ENCODE peak calls at places on chromosome 13, in five cellular contexts. L is fibroblast of lung, S is tibial artery, Y is nephron progenitor cell, T is endothelial cell. M is an unnamed sample.

GRCh38 chr13:57557979-57558529 is 73.5 kb upstream of the PCDH17 start:
- DNase-seq in Y (no peak), L (peak), S (no peak), T (no peak), M (no peak)

GRCh38 chr13:40982772-40983171 is 36.3 kb downstream of the ELF1 start:
- DNase-seq in Y (no peak), T (peak), L (peak), S (peak), M (peak)

GRCh38 chr13:49082653-49083536 is 107.2 kb downstream of the FNDC3A start:
- DNase-seq in Y (no peak), L (peak), S (no peak), T (no peak), M (no peak)

GRCh38 chr13:92716749-92717148 is 509.9 kb upstream of the GPC6 start:
- DNase-seq in Y (no peak), L (peak), S (no peak), T (no peak), M (peak)

GRCh38 chr13:79393564-79394249 is 12.3 kb downstream of the RBM26 start:
- DNase-seq in L (no peak), T (no peak), Y (peak), S (no peak), M (no peak)

GRCh38 chr13:51802601-51803000 is 1.4 kb downstream of the DHRS12 start:
- DNase-seq in Y (no peak), S (no peak), T (no peak), L (no peak), M (no peak)

GRCh38 chr13:92187378-92187989 is 789.1 kb downstream of the GPC5 start:
- DNase-seq in Y (peak), L (peak), T (peak), S (no peak), M (peak)

GRCh38 chr13:33524086-33524485 is 238.5 kb upstream of the STARD13 start:
- DNase-seq in S (no peak), L (peak), Y (no peak), T (no peak), M (peak)

GRCh38 chr13:29509999-29510586 is 85.4 kb downstream of the SLC7A1 start:
- DNase-seq in S (no peak), T (no peak), Y (no peak), L (peak), M (no peak)

GRCh38 chr13:32669030-32669646 is 82.9 kb downstream of the PDS5B start:
- DNase-seq in Y (no peak), S (no peak), L (peak), T (peak), M (peak)

GRCh38 chr13:83048419-83048818 is 833.9 kb downstream of the SLITRK1 start:
- DNase-seq in T (no peak), Y (no peak), S (no peak), L (peak), M (peak)

GRCh38 chr13:94464771-94465170 is 14.7 kb downstream of the DCT start:
- DNase-seq in L (peak), Y (no peak), T (no peak), S (no peak), M (no peak)

GRCh38 chr13:33876716-33877394 is 58.9 kb downstream of the RFC3 start:
- DNase-seq in Y (no peak), L (no peak), S (no peak), T (no peak), M (no peak)

GRCh38 chr13:41565221-41565620 is 107.9 kb downstream of the RGCC start:
- DNase-seq in S (no peak), T (no peak), L (peak), Y (no peak), M (peak)

GRCh38 chr13:41456768-41457588 is at the start of gene RGCC:
- DNase-seq in Y (peak), S (peak), T (peak), L (peak), M (no peak)

GRCh38 chr13:65638572-65639168 is 1591.5 kb downstream of the PCDH9 start:
- DNase-seq in T (peak), S (no peak), L (peak), Y (peak), M (peak)

GRCh38 chr13:93558637-93559036 is 332.0 kb downstream of the GPC6 start:
- DNase-seq in T (no peak), Y (no peak), S (no peak), L (no peak), M (no peak)

GRCh38 chr13:46622918-46623256 is 69.9 kb downstream of the LRCH1 start:
- DNase-seq in Y (no peak), L (peak), T (no peak), S (peak), M (peak)

GRCh38 chr13:64680739-64681138 is 2549.4 kb downstream of the PCDH9 start:
- DNase-seq in Y (no peak), T (no peak), L (no peak), S (no peak), M (no peak)

GRCh38 chr13:50386527-50387123 is 371.4 kb downstream of the KCNRG start:
- DNase-seq in T (no peak), S (no peak), L (peak), Y (peak), M (no peak)

GRCh38 chr13:29733069-29733700 is 117.2 kb downstream of the UBL3 start:
- DNase-seq in L (no peak), T (no peak), Y (no peak), S (peak), M (no peak)

GRCh38 chr13:47929156-47929555 is 71.9 kb downstream of the SUCLA2 start:
- DNase-seq in S (no peak), T (no peak), Y (no peak), L (peak), M (no peak)

GRCh38 chr13:95099541-95099940 is 201.7 kb downstream of the ABCC4 start:
- DNase-seq in T (no peak), Y (no peak), S (no peak), L (peak), M (no peak)

GRCh38 chr13:36875431-36875830 is 44.6 kb downstream of the SMAD9 start:
- DNase-seq in S (no peak), L (no peak), Y (no peak), T (no peak), M (no peak)

GRCh38 chr13:100506154-100506553 is 82.4 kb downstream of the GGACT start:
- DNase-seq in Y (no peak), S (no peak), L (no peak), T (no peak), M (no peak)

GRCh38 chr13:51001335-51001734 is 91.7 kb downstream of the RNASEH2B start:
- DNase-seq in S (no peak), Y (no peak), L (no peak), T (no peak), M (no peak)

GRCh38 chr13:102597029-102598015 is 536 bp downstream of the TPP2 start:
- DNase-seq in Y (peak), L (peak), S (peak), T (peak), M (peak)

GRCh38 chr13:29487466-29488454 is 107.7 kb downstream of the SLC7A1 start:
- DNase-seq in S (no peak), T (no peak), Y (no peak), L (no peak), M (no peak)

GRCh38 chr13:99075268-99076191 is 97.7 kb upstream of the DOCK9 start:
- DNase-seq in L (no peak), T (no peak), S (no peak), Y (no peak), M (no peak)

GRCh38 chr13:104571161-104571889 is 1505.1 kb upstream of the SLC10A2 start:
- DNase-seq in T (peak), Y (peak), L (peak), S (peak), M (peak)

GRCh38 chr13:97948041-97948440 is 5.4 kb upstream of the IPO5 start:
- DNase-seq in L (peak), Y (no peak), S (no peak), T (no peak), M (no peak)

GRCh38 chr13:36051082-36051481 is 80.1 kb downstream of the DCLK1 start:
- DNase-seq in Y (no peak), T (no peak), L (no peak), S (no peak), M (no peak)

GRCh38 chr13:32537580-32538233 is 888 bp downstream of the N4BP2L2 start:
- DNase-seq in T (peak), Y (peak), S (peak), L (peak), M (no peak)

GRCh38 chr13:66546534-66547379 is 683.4 kb downstream of the PCDH9 start:
- DNase-seq in S (no peak), L (peak), Y (no peak), T (no peak), M (no peak)

GRCh38 chr13:101121608-101122007 is 294.7 kb downstream of the NALCN start:
- DNase-seq in S (no peak), Y (no peak), T (no peak), L (no peak), M (no peak)

DNA sequence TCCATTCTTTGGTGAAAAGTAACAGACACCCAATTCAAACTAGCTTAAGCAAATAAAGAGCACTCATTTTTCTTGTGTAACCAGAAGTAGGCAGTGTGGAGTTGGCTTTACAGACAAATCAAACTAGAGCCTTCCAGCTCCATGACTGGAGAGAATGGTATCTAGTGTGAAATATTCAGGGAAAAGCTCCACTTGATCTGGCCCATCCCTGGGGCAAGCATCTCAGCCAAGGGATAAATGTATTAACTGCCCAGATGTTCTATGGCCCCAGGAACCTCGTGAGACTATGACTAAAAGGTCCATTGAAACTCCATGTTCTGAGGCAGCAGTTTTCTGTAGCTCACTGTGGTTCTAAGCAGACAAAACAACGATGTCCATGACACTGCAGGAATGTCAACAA is 49.9 kb downstream of the TBC1D4 start:
- DNase-seq in T (no peak), S (no peak), L (no peak), Y (no peak), M (no peak)
- TF ChIP-seq CTCF in T (no peak), S (no peak), L (no peak), Y (no peak), M (no peak)

DNA sequence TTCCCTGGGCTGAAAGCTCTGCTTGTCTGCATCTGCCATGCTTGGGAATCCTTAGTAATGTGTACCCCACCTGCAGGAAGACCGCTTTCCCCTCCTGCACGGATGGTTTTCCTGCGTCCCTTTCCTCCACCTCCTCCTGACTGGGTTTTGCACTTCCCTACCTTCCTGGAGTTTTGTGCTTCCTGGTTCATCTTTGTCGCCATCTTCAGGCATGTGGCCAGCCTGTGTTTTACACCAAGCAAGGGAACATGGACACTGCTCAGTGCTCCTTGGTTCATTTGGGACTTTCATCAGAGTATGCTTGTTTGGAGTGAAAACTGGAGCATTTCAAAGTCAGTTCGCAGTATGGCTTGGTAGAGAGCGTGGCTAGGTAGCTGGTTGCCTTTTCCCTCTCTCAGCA is 30.7 kb downstream of the ERICH6B start:
- DNase-seq in S (no peak), T (peak), L (no peak), Y (no peak), M (no peak)
- TF ChIP-seq CTCF in S (no peak), T (no peak), L (no peak), Y (no peak), M (no peak)

DNA sequence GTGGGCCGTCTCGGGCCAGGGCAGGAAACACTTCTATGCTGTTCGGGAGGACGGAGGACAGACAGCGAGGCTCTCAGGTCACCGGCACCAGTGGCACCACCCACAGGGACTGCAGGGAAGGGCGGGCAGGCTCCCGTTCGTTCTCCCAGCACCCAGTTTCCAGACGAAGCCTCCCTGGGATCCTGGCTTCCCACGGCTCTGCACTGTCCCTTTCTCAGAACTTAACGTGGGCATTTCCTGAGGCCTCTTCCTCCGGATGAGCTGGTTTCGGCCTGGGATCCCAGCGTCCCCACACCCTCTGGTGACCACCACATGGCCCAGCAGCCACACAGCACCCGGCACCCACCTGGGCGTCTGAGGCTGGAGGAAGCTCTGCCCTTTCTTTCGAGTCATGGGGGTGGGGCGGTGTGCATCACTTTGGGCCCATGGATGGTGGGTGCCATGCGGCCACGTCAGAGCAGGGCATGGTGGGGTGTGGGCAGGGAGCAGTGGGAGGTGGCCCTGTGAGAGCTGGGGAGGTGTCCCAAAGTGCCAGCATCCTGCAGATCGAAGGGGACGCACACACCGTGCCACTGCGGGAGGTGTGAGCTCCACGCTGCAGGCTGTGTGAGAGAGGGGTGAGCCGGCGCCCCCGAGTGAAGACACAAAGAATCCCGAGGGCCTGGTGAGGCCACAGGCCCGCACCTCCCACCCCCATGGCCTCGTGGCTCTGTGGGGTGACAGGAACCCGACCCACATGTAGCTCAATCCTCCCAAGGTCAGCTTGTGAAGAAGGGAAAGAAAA is 38.7 kb upstream of the GRTP1 start:
- DNase-seq in S (no peak), T (no peak), L (no peak), Y (no peak), M (no peak)
- TF ChIP-seq CTCF in S (no peak), T (no peak), L (no peak), Y (no peak), M (no peak)

GRCh38 chr13:86692291-86692690 is 893.1 kb upstream of the SLITRK6 start:
- DNase-seq in S (no peak), L (no peak), Y (no peak), T (no peak), M (no peak)
- TF ChIP-seq CTCF in S (no peak), L (no peak), Y (no peak), T (no peak), M (no peak)

DNA sequence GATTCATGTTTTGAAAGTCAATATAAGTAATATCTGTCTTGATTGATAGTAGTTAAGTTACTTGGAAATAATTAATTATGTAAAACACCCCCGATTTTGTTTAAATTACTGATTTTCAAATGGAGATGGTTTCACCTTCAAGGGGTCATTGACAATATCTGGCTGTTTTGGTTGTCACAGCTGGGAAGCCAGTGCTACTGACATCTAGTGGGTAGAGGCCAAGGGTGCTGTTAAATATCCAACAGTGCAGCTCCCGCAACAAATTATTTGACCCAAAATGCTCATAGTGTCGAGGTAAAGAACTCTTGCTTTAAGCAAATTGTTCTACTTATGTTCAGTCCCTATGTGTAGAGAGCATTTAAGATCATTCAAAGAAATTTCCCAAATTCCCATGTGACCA is 50.6 kb upstream of the PCDH20 start:
- DNase-seq in S (no peak), T (peak), Y (no peak), L (no peak), M (no peak)
- TF ChIP-seq CTCF in S (no peak), T (no peak), Y (peak), L (peak), M (peak)

DNA sequence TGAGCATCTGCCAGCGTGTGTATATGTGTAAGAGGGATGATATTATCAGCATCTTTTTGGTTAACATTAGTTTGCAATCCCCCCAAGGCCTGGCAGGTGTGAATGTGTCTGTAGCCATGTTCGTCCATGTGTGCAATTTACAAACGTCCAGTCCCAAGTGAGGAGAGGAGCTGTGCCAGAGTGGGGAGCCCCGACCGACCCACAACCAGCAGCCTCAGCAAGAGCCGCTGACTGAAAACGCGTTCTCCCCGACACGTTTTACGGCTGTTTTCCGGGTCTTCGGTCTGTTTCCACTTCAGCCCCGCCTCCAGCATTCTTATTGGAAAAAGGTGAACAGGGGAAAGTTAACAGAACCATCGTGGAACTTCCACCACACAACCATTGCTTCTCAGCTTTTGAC is 119.1 kb upstream of the SOX1 start:
- DNase-seq in T (no peak), L (no peak), Y (no peak), S (no peak), M (no peak)
- TF ChIP-seq CTCF in T (no peak), L (no peak), Y (no peak), S (no peak), M (no peak)

DNA sequence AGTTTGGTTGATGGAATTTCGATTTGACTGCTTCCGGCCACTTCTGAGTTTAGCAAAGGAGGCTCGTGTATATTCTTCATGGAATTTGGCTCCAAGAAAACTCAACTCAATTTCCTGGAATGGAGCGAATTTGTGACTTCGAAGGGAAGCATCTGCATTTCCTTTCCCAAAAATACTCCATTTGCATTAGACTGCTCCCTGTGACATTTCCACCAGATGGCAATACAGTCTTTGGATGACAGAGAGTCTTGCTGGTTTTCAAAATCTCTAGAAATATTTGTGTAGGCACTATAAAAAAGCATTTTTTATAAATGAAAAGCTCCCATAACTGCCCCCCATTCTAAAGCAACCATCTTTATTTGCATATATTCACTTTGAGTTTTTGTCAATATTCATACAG is 4.1 kb downstream of the C1QTNF9 start:
- DNase-seq in S (no peak), L (no peak), Y (no peak), T (no peak), M (no peak)
- TF ChIP-seq CTCF in S (no peak), L (peak), Y (no peak), T (no peak), M (peak)

DNA sequence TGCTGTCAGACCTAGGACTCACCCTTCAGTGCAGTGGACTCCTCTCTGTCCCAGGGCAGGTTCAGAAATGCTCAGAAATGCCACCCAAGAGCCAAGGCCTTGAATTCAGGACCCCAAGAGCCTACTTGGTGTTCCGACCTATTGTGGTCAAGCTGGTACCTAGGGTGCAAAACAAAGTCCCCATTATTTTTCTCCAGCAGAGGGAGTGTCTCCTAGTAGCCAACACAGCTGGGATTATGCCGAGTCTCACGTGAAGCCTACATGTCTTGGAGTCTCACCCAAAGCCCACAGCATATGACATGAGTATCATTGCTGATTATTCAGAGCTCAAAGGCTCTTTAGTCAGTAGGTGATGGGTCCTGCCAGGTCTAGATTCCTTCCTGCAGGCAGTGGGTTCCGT is 671.1 kb upstream of the SPRY2 start:
- DNase-seq in S (no peak), L (no peak), T (no peak), Y (no peak), M (no peak)
- TF ChIP-seq CTCF in S (no peak), L (no peak), T (no peak), Y (no peak), M (no peak)

DNA sequence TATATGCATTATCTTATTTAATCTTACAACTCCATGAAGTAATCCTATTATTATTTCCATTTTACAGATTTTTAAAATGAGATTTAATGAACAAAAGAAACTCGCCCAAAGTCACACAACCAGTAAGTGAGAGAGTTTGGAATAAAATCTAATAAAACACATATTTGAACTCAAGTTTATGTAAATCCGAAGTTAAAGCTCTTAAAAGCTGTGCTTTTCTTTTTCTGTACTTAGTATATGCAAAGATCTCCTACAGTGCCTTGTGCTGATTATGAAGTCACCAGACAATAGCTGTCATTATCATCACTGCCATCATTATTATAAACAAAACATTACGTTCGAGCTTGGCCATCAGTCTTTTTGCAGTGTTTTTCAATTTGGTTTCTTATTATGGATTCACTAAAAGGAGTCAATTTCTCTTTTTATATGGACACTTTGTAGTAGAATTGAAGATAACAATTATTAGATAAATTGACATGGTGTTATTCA is 29.7 kb upstream of the ENOX1 start:
- DNase-seq in T (no peak), L (no peak), Y (no peak), S (no peak), M (no peak)
- TF ChIP-seq CTCF in T (no peak), L (no peak), Y (no peak), S (no peak), M (no peak)

M was measured in astrocyte of the cerebellum.